ENCODE peak calls at places on chromosome 3, in ten cellular contexts. C, B, P, V, H, G, M, E, I and S are unnamed samples.

GRCh38 chr3:149388714-149389417 is 11.4 kb upstream of the TM4SF1 start:
- DNase-seq in I (no peak), P (no peak), H (no peak), G (no peak), E (no peak), V (no peak), B (no peak), M (no peak), C (peak), S (no peak)

GRCh38 chr3:162337630-162338029 is 841.0 kb downstream of the OTOL1 start:
- DNase-seq in P (no peak), C (no peak), B (no peak), E (no peak), G (no peak), M (no peak), I (no peak), H (no peak), V (no peak), S (no peak)

GRCh38 chr3:54905230-54905888 is 22.5 kb downstream of the LRTM1 start:
- DNase-seq in I (no peak), P (no peak), E (no peak), B (no peak), H (no peak), V (no peak), M (no peak), C (no peak), G (no peak), S (no peak)

GRCh38 chr3:134147411-134147810 is 103.2 kb downstream of the RYK start:
- DNase-seq in H (no peak), G (no peak), E (no peak), B (no peak), I (no peak), V (no peak), P (no peak), M (no peak), C (no peak), S (no peak)

GRCh38 chr3:77407454-77407853 is 367.6 kb downstream of the ROBO2 start:
- DNase-seq in C (no peak), I (no peak), G (no peak), M (no peak), H (no peak), P (no peak), E (no peak), V (no peak), B (no peak), S (no peak)

GRCh38 chr3:71183544-71183943 is 400.0 kb downstream of the FOXP1 start:
- DNase-seq in V (no peak), P (no peak), I (no peak), M (no peak), B (no peak), G (no peak), E (no peak), H (no peak), C (no peak), S (no peak)

GRCh38 chr3:54862526-54862925 is 65.3 kb downstream of the LRTM1 start:
- DNase-seq in V (no peak), P (no peak), E (no peak), C (no peak), B (no peak), I (no peak), H (no peak), M (no peak), G (no peak), S (no peak)

GRCh38 chr3:120791958-120792357 is 49.4 kb downstream of the GTF2E1 start:
- DNase-seq in V (peak), G (no peak), P (peak), M (no peak), I (no peak), B (no peak), E (no peak), C (no peak), H (no peak), S (no peak)

GRCh38 chr3:141287326-141287725 is 55.7 kb downstream of the PXYLP1 start:
- DNase-seq in P (no peak), E (no peak), G (no peak), V (no peak), M (no peak), H (no peak), B (no peak), I (no peak), C (no peak), S (no peak)

GRCh38 chr3:71978150-71978721 is 193.3 kb upstream of the PROK2 start:
- DNase-seq in I (no peak), G (no peak), C (no peak), M (peak), H (no peak), V (no peak), E (no peak), P (no peak), B (no peak), S (no peak)

DNA sequence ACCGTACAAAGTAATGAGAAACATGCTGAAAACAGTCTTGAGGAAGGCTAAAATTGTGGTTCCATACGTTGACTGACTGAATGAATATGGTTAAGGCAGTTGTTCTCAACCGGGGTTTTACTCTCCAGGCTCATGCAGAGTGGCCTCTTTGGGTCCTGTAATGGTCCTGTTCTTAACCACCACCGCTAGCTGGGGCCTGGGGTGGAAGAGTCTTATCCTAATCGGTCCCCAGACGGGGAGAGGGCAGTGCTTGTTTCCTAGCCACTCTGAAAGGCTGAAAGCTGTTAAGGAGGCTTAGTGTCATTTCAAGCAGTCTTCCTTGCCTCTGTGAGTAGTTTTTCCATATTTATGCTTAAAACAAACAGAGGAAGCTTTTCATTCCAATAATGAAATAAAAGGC is 32.0 kb downstream of the SELENOT start:
- DNase-seq in M (no peak), V (peak), G (no peak), B (no peak), C (no peak), E (no peak), H (no peak), I (no peak), P (no peak), S (no peak)
- TF ChIP-seq EP300 in M (no peak), V (no peak), G (no peak), B (no peak), C (no peak), E (no peak), H (no peak), I (no peak), P (no peak), S (no peak)

GRCh38 chr3:95567346-95567745 is 1247.0 kb upstream of the EPHA6 start:
- DNase-seq in P (no peak), G (no peak), C (no peak), V (no peak), M (no peak), E (no peak), B (no peak), H (no peak), I (no peak), S (no peak)
- TF ChIP-seq EP300 in P (no peak), G (no peak), C (no peak), V (no peak), M (no peak), E (no peak), B (no peak), H (no peak), I (no peak), S (no peak)

GRCh38 chr3:132311860-132312259 is 5.3 kb upstream of the ACP3 start:
- DNase-seq in G (no peak), E (no peak), V (no peak), M (no peak), P (no peak), I (no peak), H (no peak), C (no peak), B (no peak), S (no peak)

GRCh38 chr3:132321321-132321720 is 4.1 kb downstream of the ACP3 start:
- DNase-seq in V (no peak), M (no peak), B (no peak), I (peak), G (no peak), E (no peak), C (no peak), H (peak), P (no peak), S (no peak)

GRCh38 chr3:132315851-132316250 is 1.4 kb upstream of the ACP3 start:
- DNase-seq in V (no peak), E (no peak), I (no peak), G (no peak), H (no peak), B (no peak), C (no peak), P (no peak), M (no peak), S (no peak)

GRCh38 chr3:132318451-132318850 is 1.2 kb downstream of the ACP3 start:
- DNase-seq in G (no peak), H (no peak), I (no peak), B (no peak), M (no peak), C (no peak), E (no peak), P (no peak), V (no peak), S (no peak)

GRCh38 chr3:132317229-132317948 is at the start of gene ACP3:
- DNase-seq in P (no peak), V (no peak), E (peak), H (peak), M (no peak), C (no peak), G (no peak), I (peak), B (no peak), S (peak)
- TF ChIP-seq EP300 in P (no peak), V (no peak), E (peak), H (no peak), M (no peak), C (no peak), G (no peak), I (no peak), B (peak), S (no peak)

GRCh38 chr3:182323898-182324297 is 469.4 kb upstream of the ATP11B start:
- DNase-seq in I (no peak), E (no peak), G (no peak), V (no peak), C (no peak), H (no peak), M (no peak), P (no peak), B (no peak), S (no peak)
- TF ChIP-seq EP300 in I (no peak), E (no peak), G (no peak), V (no peak), C (no peak), H (no peak), M (no peak), P (no peak), B (no peak), S (no peak)

DNA sequence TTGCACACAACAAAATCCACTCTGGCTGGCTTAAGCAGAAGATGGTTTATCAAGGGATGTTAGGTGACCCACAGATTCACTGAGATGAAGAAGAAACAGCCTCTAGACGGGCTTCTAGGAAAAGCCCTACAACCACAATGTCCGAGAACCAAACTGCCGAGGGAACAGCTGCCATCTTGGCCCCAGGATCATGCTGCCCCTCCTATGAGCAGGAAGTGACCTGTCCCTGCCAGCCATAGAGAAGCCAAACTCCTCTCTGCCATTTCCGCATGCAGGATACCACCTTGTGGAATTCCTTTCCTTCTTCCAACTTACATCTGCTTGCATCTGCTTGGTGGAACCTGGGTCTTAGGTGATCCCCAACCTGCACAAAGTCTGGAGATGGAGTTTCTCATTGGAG is 11.4 kb upstream of the POMGNT2 start:
- DNase-seq in G (no peak), V (no peak), B (no peak), E (no peak), I (no peak), H (no peak), C (no peak), M (no peak), P (no peak), S (no peak)
- TF ChIP-seq EP300 in G (no peak), V (no peak), B (no peak), E (no peak), I (no peak), H (no peak), C (no peak), M (no peak), P (no peak), S (no peak)

GRCh38 chr3:34363871-34364270 is 565.4 kb downstream of the PDCD6IP start:
- DNase-seq in P (no peak), C (no peak), V (no peak), G (no peak), B (no peak), M (no peak), E (no peak), I (no peak), H (no peak), S (no peak)
- TF ChIP-seq EP300 in P (no peak), C (no peak), V (no peak), G (no peak), B (no peak), M (no peak), E (no peak), I (no peak), H (no peak), S (no peak)

DNA sequence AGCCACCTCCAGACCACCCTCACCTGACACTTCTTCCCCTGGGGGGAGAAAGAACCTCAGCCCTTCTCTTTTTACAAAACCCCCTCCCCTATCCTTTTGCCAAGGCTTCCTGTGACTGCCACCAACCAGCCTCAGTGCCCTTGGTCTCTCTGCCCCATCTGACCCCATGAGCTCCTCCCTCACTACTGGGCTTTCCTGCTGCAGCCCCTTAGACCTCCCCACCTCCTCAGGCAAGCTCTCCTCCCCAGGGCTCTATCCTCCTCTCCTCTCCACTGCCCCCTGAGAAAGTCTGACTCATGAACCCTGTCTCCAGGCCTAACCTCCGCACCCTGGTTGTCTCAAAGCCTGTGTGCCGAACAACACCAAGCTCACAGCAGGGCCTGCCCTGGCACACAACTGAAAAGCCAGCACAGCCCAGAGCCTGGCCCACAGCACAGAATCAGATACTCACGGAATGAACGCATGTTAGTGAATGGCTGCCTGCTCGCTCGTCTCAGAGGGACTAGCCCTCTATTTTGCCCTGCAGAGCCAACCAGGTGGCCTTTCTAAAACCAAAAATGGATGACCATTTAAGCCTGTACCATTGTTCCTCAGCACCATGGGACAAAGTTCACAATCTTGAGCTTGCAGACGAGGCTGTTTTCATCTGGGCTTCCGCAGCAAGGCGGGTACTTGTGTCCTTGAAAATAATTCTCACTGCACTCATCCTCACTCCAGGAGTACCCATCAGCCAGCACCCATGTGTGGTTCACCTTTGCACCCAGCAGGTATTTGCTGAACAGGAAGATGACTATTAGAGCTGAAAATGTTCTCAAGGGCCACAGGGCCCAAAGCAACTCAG is 1.7 kb downstream of the CHDH start:
- DNase-seq in E (no peak), C (peak), I (no peak), M (no peak), H (peak), B (no peak), V (no peak), G (no peak), P (no peak), S (peak)
- TF ChIP-seq EP300 in E (no peak), C (peak), I (no peak), M (no peak), H (no peak), B (no peak), V (no peak), G (no peak), P (no peak), S (no peak)